ENCODE peak calls at places on chromosomes 12 and 14, in five cellular contexts. E, W, J, D and L are unnamed samples.

GRCh38 chr12:26821212-26821701 is 11.7 kb downstream of the ITPR2 start:
- DNase-seq in D (no peak), W (no peak), E (no peak), J (no peak), L (peak)

GRCh38 chr12:5988659-5989116 is 43.6 kb upstream of the ANO2 start:
- DNase-seq in E (peak), J (peak), D (peak), W (peak), L (peak)

GRCh38 chr14:80865565-80865964 is 76.0 kb downstream of the CEP128 start:
- DNase-seq in D (no peak), E (no peak), W (no peak), J (no peak), L (no peak)

GRCh38 chr12:118424883-118425282 is 48.5 kb downstream of the SUDS3 start:
- DNase-seq in E (no peak), D (no peak), W (no peak), J (peak), L (no peak)

GRCh38 chr12:27424631-27425230 is 21.8 kb upstream of the SMCO2 start:
- DNase-seq in J (peak), D (peak), W (no peak), E (no peak), L (peak)

GRCh38 chr12:108635201-108635996 is 1.7 kb upstream of the SELPLG start:
- DNase-seq in D (no peak), E (no peak), J (no peak), W (no peak), L (no peak)

GRCh38 chr14:96098309-96098998 is 59.3 kb downstream of the C14orf132 start:
- DNase-seq in J (peak), D (peak), W (no peak), E (no peak), L (peak)

GRCh38 chr14:85531141-85531593 is 1.2 kb downstream of the FLRT2 start:
- DNase-seq in W (no peak), D (no peak), E (no peak), J (peak), L (no peak)

GRCh38 chr14:74934476-74935339 is 11.6 kb upstream of the RPS6KL1 start:
- DNase-seq in W (no peak), J (no peak), E (no peak), D (no peak), L (no peak)

GRCh38 chr12:49126852-49127763 is 4.1 kb downstream of the TUBA1B start:
- DNase-seq in J (peak), W (no peak), D (no peak), E (no peak), L (no peak)

GRCh38 chr12:25307818-25308217 is 57.1 kb upstream of the KRAS start:
- DNase-seq in J (no peak), D (no peak), E (no peak), W (no peak), L (no peak)

GRCh38 chr12:52147367-52147972 is 44.3 kb downstream of the KRT80 start:
- DNase-seq in J (peak), D (peak), W (no peak), E (no peak), L (peak)

GRCh38 chr12:28629691-28630090 is 439.4 kb downstream of the CCDC91 start:
- DNase-seq in E (no peak), J (no peak), W (no peak), D (no peak), L (no peak)